ENCODE peak calls at places on chromosomes 5 and 9, in four cellular contexts. One of them, this sample, is unnamed.

GRCh38 chr5:172849636-172850453 is 15.8 kb downstream of the ERGIC1 start:
- DNase-seq in NB4: no peak
- DNase-seq in GM04504: no peak
- DNase-seq in naive thymus-derived CD8-positive, alpha-beta T cell: no peak
- DNase-seq in this sample: peak

GRCh38 chr9:111036068-111036789 is 2.0 kb downstream of the LPAR1 start:
- DNase-seq in NB4: no peak
- DNase-seq in GM04504: peak
- DNase-seq in naive thymus-derived CD8-positive, alpha-beta T cell: no peak
- DNase-seq in this sample: peak

GRCh38 chr9:23723672-23724071 is 102.4 kb downstream of the ELAVL2 start:
- DNase-seq in NB4: no peak
- DNase-seq in GM04504: no peak
- DNase-seq in naive thymus-derived CD8-positive, alpha-beta T cell: no peak
- DNase-seq in this sample: no peak

GRCh38 chr5:171152382-171152781 is 156.7 kb upstream of the TLX3 start:
- DNase-seq in NB4: peak
- DNase-seq in GM04504: no peak
- DNase-seq in naive thymus-derived CD8-positive, alpha-beta T cell: no peak
- DNase-seq in this sample: no peak

GRCh38 chr9:94277885-94278536 is 18.9 kb downstream of the ZNF169 start:
- DNase-seq in NB4: no peak
- DNase-seq in GM04504: no peak
- DNase-seq in naive thymus-derived CD8-positive, alpha-beta T cell: no peak
- DNase-seq in this sample: no peak

GRCh38 chr9:136570191-136570845 is 24.5 kb upstream of the NOTCH1 start:
- DNase-seq in NB4: no peak
- DNase-seq in GM04504: no peak
- DNase-seq in naive thymus-derived CD8-positive, alpha-beta T cell: no peak
- DNase-seq in this sample: no peak

GRCh38 chr9:105441761-105442160 is 6.1 kb upstream of the FSD1L start:
- DNase-seq in NB4: no peak
- DNase-seq in GM04504: no peak
- DNase-seq in naive thymus-derived CD8-positive, alpha-beta T cell: no peak
- DNase-seq in this sample: no peak

GRCh38 chr5:2017540-2018389 is 135.0 kb upstream of the IRX4 start:
- DNase-seq in NB4: peak
- DNase-seq in GM04504: no peak
- DNase-seq in naive thymus-derived CD8-positive, alpha-beta T cell: peak
- DNase-seq in this sample: no peak

GRCh38 chr9:131020388-131020787 is 11.4 kb downstream of the LAMC3 start:
- DNase-seq in NB4: no peak
- DNase-seq in GM04504: peak
- DNase-seq in naive thymus-derived CD8-positive, alpha-beta T cell: no peak
- DNase-seq in this sample: no peak

GRCh38 chr5:1172670-1173404 is 28.6 kb upstream of the SLC6A19 start:
- DNase-seq in NB4: peak
- DNase-seq in GM04504: no peak
- DNase-seq in naive thymus-derived CD8-positive, alpha-beta T cell: peak
- DNase-seq in this sample: no peak

GRCh38 chr9:123338710-123339665 is 17.0 kb upstream of the CRB2 start:
- DNase-seq in NB4: peak
- DNase-seq in GM04504: no peak
- DNase-seq in naive thymus-derived CD8-positive, alpha-beta T cell: peak
- DNase-seq in this sample: no peak

GRCh38 chr9:132880311-132880661 is 1.6 kb downstream of the SPACA9 start:
- DNase-seq in NB4: peak
- DNase-seq in GM04504: no peak
- DNase-seq in naive thymus-derived CD8-positive, alpha-beta T cell: no peak
- DNase-seq in this sample: no peak

GRCh38 chr5:15014809-15015208 is 143.2 kb upstream of the ANKH start:
- DNase-seq in NB4: no peak
- DNase-seq in GM04504: no peak
- DNase-seq in naive thymus-derived CD8-positive, alpha-beta T cell: no peak
- DNase-seq in this sample: no peak

GRCh38 chr5:173973614-173973969 is 15.4 kb upstream of the C5orf47 start:
- DNase-seq in NB4: no peak
- DNase-seq in GM04504: no peak
- DNase-seq in naive thymus-derived CD8-positive, alpha-beta T cell: no peak
- DNase-seq in this sample: peak

GRCh38 chr5:117054141-117054540 is 479.5 kb upstream of the SEMA6A start:
- DNase-seq in NB4: no peak
- DNase-seq in GM04504: no peak
- DNase-seq in naive thymus-derived CD8-positive, alpha-beta T cell: no peak
- DNase-seq in this sample: no peak

GRCh38 chr5:169805527-169805934 is 168.5 kb downstream of the DOCK2 start:
- DNase-seq in NB4: peak
- DNase-seq in GM04504: no peak
- DNase-seq in naive thymus-derived CD8-positive, alpha-beta T cell: peak
- DNase-seq in this sample: no peak

This sample was measured in Calu3.